ENCODE peak calls at places on chromosomes 7 and 10, in six cellular contexts. One of them, this sample, is unnamed. For H3K36me3, the result is how much of the 10 kb centered on the place peaks cover.

GRCh38 chr10:133537551-133538545 is 10.7 kb downstream of the CYP2E1 start:
- DNase-seq in brain microvascular endothelial cell: no peak
- DNase-seq in CD4-positive, CD25-positive, alpha-beta regulatory T cell: no peak
- DNase-seq in neural progenitor cell: no peak
- DNase-seq in ovary: no peak
- DNase-seq in hepatocyte: no peak
- DNase-seq in this sample: no peak

GRCh38 chr7:1767524-1767923 is 97.4 kb downstream of the ELFN1 start:
- DNase-seq in brain microvascular endothelial cell: no peak
- DNase-seq in CD4-positive, CD25-positive, alpha-beta regulatory T cell: no peak
- DNase-seq in neural progenitor cell: peak
- DNase-seq in ovary: no peak
- DNase-seq in hepatocyte: no peak
- DNase-seq in this sample: no peak

GRCh38 chr7:34991938-34992840 is 45.1 kb downstream of the DPY19L1 start:
- DNase-seq in brain microvascular endothelial cell: peak
- DNase-seq in CD4-positive, CD25-positive, alpha-beta regulatory T cell: peak
- DNase-seq in neural progenitor cell: no peak
- DNase-seq in ovary: no peak
- DNase-seq in hepatocyte: no peak
- DNase-seq in this sample: peak

GRCh38 chr10:4008676-4009382 is 223.8 kb upstream of the KLF6 start:
- DNase-seq in brain microvascular endothelial cell: no peak
- DNase-seq in CD4-positive, CD25-positive, alpha-beta regulatory T cell: no peak
- DNase-seq in neural progenitor cell: no peak
- DNase-seq in ovary: no peak
- DNase-seq in hepatocyte: no peak
- DNase-seq in this sample: no peak

GRCh38 chr7:75900617-75901315 is 14.2 kb upstream of the POR start:
- DNase-seq in brain microvascular endothelial cell: no peak
- DNase-seq in CD4-positive, CD25-positive, alpha-beta regulatory T cell: no peak
- DNase-seq in neural progenitor cell: peak
- DNase-seq in ovary: no peak
- DNase-seq in hepatocyte: no peak
- DNase-seq in this sample: no peak

GRCh38 chr7:44460325-44460724 is 30.1 kb downstream of the NUDCD3 start:
- DNase-seq in brain microvascular endothelial cell: no peak
- DNase-seq in CD4-positive, CD25-positive, alpha-beta regulatory T cell: peak
- DNase-seq in neural progenitor cell: no peak
- DNase-seq in ovary: no peak
- DNase-seq in hepatocyte: no peak
- DNase-seq in this sample: peak

GRCh38 chr7:5362466-5362865 is 61.2 kb downstream of the TNRC18 start:
- DNase-seq in brain microvascular endothelial cell: no peak
- DNase-seq in CD4-positive, CD25-positive, alpha-beta regulatory T cell: no peak
- DNase-seq in neural progenitor cell: no peak
- DNase-seq in ovary: no peak
- DNase-seq in hepatocyte: no peak
- DNase-seq in this sample: no peak

GRCh38 chr7:102306916-102307677 is 20.4 kb downstream of the SH2B2 start:
- DNase-seq in brain microvascular endothelial cell: peak
- DNase-seq in CD4-positive, CD25-positive, alpha-beta regulatory T cell: peak
- DNase-seq in neural progenitor cell: peak
- DNase-seq in ovary: no peak
- DNase-seq in hepatocyte: peak
- DNase-seq in this sample: no peak

GRCh38 chr10:9579110-9579705 is 1438.5 kb upstream of the CELF2 start:
- DNase-seq in brain microvascular endothelial cell: no peak
- DNase-seq in CD4-positive, CD25-positive, alpha-beta regulatory T cell: no peak
- DNase-seq in neural progenitor cell: no peak
- DNase-seq in ovary: no peak
- DNase-seq in hepatocyte: peak
- DNase-seq in this sample: no peak

GRCh38 chr7:1175967-1176851 is 16.2 kb upstream of the ZFAND2A start:
- DNase-seq in brain microvascular endothelial cell: peak
- DNase-seq in CD4-positive, CD25-positive, alpha-beta regulatory T cell: peak
- DNase-seq in neural progenitor cell: peak
- DNase-seq in ovary: peak
- DNase-seq in hepatocyte: peak
- DNase-seq in this sample: peak

GRCh38 chr7:117132385-117133120 is 179.3 kb downstream of the ST7 start:
- DNase-seq in brain microvascular endothelial cell: peak
- DNase-seq in CD4-positive, CD25-positive, alpha-beta regulatory T cell: no peak
- DNase-seq in neural progenitor cell: no peak
- DNase-seq in ovary: no peak
- DNase-seq in hepatocyte: no peak
- DNase-seq in this sample: no peak

GRCh38 chr7:154794147-154794780 is 208.7 kb downstream of the PAXIP1 start:
- DNase-seq in brain microvascular endothelial cell: no peak
- DNase-seq in CD4-positive, CD25-positive, alpha-beta regulatory T cell: no peak
- DNase-seq in neural progenitor cell: peak
- DNase-seq in ovary: no peak
- DNase-seq in hepatocyte: peak
- DNase-seq in this sample: no peak

GRCh38 chr10:93039721-93040120 is 20.9 kb upstream of the CYP26C1 start:
- DNase-seq in brain microvascular endothelial cell: peak
- DNase-seq in CD4-positive, CD25-positive, alpha-beta regulatory T cell: no peak
- DNase-seq in neural progenitor cell: peak
- DNase-seq in ovary: no peak
- DNase-seq in hepatocyte: peak
- DNase-seq in this sample: no peak

GRCh38 chr7:96321670-96322372 is at the start of gene SLC25A13:
- DNase-seq in brain microvascular endothelial cell: peak
- DNase-seq in CD4-positive, CD25-positive, alpha-beta regulatory T cell: peak
- DNase-seq in neural progenitor cell: peak
- DNase-seq in ovary: peak
- DNase-seq in hepatocyte: peak
- DNase-seq in this sample: peak

GRCh38 chr10:131773321-131773988 is 127.4 kb upstream of the PPP2R2D start:
- DNase-seq in brain microvascular endothelial cell: no peak
- DNase-seq in CD4-positive, CD25-positive, alpha-beta regulatory T cell: no peak
- DNase-seq in neural progenitor cell: no peak
- DNase-seq in ovary: no peak
- DNase-seq in hepatocyte: no peak
- DNase-seq in this sample: no peak

GRCh38 chr10:129382401-129382800 is 84.6 kb upstream of the MGMT start:
- DNase-seq in brain microvascular endothelial cell: no peak
- DNase-seq in CD4-positive, CD25-positive, alpha-beta regulatory T cell: no peak
- DNase-seq in neural progenitor cell: no peak
- DNase-seq in ovary: no peak
- DNase-seq in hepatocyte: no peak
- DNase-seq in this sample: no peak

GRCh38 chr7:1973321-1974251 is 259.2 kb downstream of the MAD1L1 start:
- DNase-seq in brain microvascular endothelial cell: no peak
- DNase-seq in CD4-positive, CD25-positive, alpha-beta regulatory T cell: no peak
- DNase-seq in neural progenitor cell: no peak
- DNase-seq in ovary: no peak
- DNase-seq in hepatocyte: no peak
- DNase-seq in this sample: no peak

GRCh38 chr7:98826400-98826799 is 43.4 kb downstream of the TMEM130 start:
- DNase-seq in brain microvascular endothelial cell: no peak
- DNase-seq in CD4-positive, CD25-positive, alpha-beta regulatory T cell: no peak
- DNase-seq in neural progenitor cell: no peak
- DNase-seq in ovary: no peak
- DNase-seq in hepatocyte: no peak
- DNase-seq in this sample: no peak

GRCh38 chr7:98823226-98823625 is 46.6 kb downstream of the TMEM130 start:
- DNase-seq in brain microvascular endothelial cell: no peak
- DNase-seq in CD4-positive, CD25-positive, alpha-beta regulatory T cell: no peak
- DNase-seq in neural progenitor cell: no peak
- DNase-seq in ovary: no peak
- DNase-seq in hepatocyte: no peak
- DNase-seq in this sample: no peak

GRCh38 chr7:98828368-98828767 is 41.4 kb downstream of the TMEM130 start:
- DNase-seq in brain microvascular endothelial cell: no peak
- DNase-seq in CD4-positive, CD25-positive, alpha-beta regulatory T cell: no peak
- DNase-seq in neural progenitor cell: no peak
- DNase-seq in ovary: no peak
- DNase-seq in hepatocyte: no peak
- DNase-seq in this sample: no peak

GRCh38 chr7:98827258-98827657 is 42.6 kb downstream of the TMEM130 start:
- DNase-seq in brain microvascular endothelial cell: no peak
- DNase-seq in CD4-positive, CD25-positive, alpha-beta regulatory T cell: no peak
- DNase-seq in neural progenitor cell: no peak
- DNase-seq in ovary: no peak
- DNase-seq in hepatocyte: no peak
- DNase-seq in this sample: no peak

DNA sequence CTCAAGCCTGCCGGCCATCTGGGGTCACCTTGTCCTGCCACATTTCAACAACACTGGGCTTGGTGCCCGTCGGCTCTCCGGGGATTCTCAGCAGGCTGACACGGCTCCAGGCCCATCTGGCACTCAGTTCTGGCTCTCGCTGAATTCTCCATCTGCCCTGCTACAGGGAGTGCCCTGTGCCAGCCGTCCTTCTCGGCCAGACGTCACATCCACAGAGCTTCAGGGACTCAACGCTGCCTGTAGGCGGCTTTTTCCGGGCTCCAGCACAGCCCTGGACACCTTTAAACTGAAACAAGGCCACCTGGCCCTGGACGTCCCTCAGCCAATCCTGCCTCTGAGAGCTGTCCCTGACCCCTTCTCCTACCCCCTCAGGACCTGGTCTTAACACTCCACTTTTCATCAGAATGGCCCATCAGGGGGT is 43.0 kb downstream of the TMEM130 start:
- DNase-seq in brain microvascular endothelial cell: no peak
- DNase-seq in CD4-positive, CD25-positive, alpha-beta regulatory T cell: no peak
- DNase-seq in neural progenitor cell: no peak
- DNase-seq in ovary: peak
- DNase-seq in hepatocyte: no peak
- DNase-seq in this sample: no peak
- H3K4me3 ChIP-seq in brain microvascular endothelial cell: no peak
- H3K4me3 ChIP-seq in CD4-positive, CD25-positive, alpha-beta regulatory T cell: no peak
- H3K4me3 ChIP-seq in neural progenitor cell: no peak
- H3K4me3 ChIP-seq in ovary: no peak
- H3K4me3 ChIP-seq in hepatocyte: no peak
- H3K4me3 ChIP-seq in this sample: no peak

GRCh38 chr7:130937016-130937415 is 203.0 kb upstream of the KLF14 start:
- DNase-seq in brain microvascular endothelial cell: no peak
- DNase-seq in CD4-positive, CD25-positive, alpha-beta regulatory T cell: no peak
- DNase-seq in neural progenitor cell: no peak
- DNase-seq in ovary: no peak
- DNase-seq in hepatocyte: no peak
- DNase-seq in this sample: no peak
- H3K36me3 ChIP-seq in brain microvascular endothelial cell: under half
- H3K36me3 ChIP-seq in CD4-positive, CD25-positive, alpha-beta regulatory T cell: half or more
- H3K36me3 ChIP-seq in neural progenitor cell: under half
- H3K36me3 ChIP-seq in ovary: under half
- H3K36me3 ChIP-seq in hepatocyte: under half
- H3K36me3 ChIP-seq in this sample: under half

GRCh38 chr7:39958038-39958437 is 8.0 kb downstream of the CDK13 start:
- DNase-seq in brain microvascular endothelial cell: no peak
- DNase-seq in CD4-positive, CD25-positive, alpha-beta regulatory T cell: no peak
- DNase-seq in neural progenitor cell: no peak
- DNase-seq in ovary: no peak
- DNase-seq in hepatocyte: no peak
- DNase-seq in this sample: no peak

GRCh38 chr7:39952378-39952777 is 2.3 kb downstream of the CDK13 start:
- DNase-seq in brain microvascular endothelial cell: no peak
- DNase-seq in CD4-positive, CD25-positive, alpha-beta regulatory T cell: no peak
- DNase-seq in neural progenitor cell: no peak
- DNase-seq in ovary: no peak
- DNase-seq in hepatocyte: no peak
- DNase-seq in this sample: peak

GRCh38 chr7:39951943-39952194 is 1.8 kb downstream of the CDK13 start:
- DNase-seq in brain microvascular endothelial cell: no peak
- DNase-seq in CD4-positive, CD25-positive, alpha-beta regulatory T cell: no peak
- DNase-seq in neural progenitor cell: no peak
- DNase-seq in ovary: no peak
- DNase-seq in hepatocyte: no peak
- DNase-seq in this sample: no peak

GRCh38 chr7:39952791-39953190 is 2.7 kb downstream of the CDK13 start:
- DNase-seq in brain microvascular endothelial cell: no peak
- DNase-seq in CD4-positive, CD25-positive, alpha-beta regulatory T cell: no peak
- DNase-seq in neural progenitor cell: no peak
- DNase-seq in ovary: no peak
- DNase-seq in hepatocyte: no peak
- DNase-seq in this sample: no peak

GRCh38 chr7:39954694-39955093 is 4.6 kb downstream of the CDK13 start:
- DNase-seq in brain microvascular endothelial cell: no peak
- DNase-seq in CD4-positive, CD25-positive, alpha-beta regulatory T cell: no peak
- DNase-seq in neural progenitor cell: no peak
- DNase-seq in ovary: no peak
- DNase-seq in hepatocyte: no peak
- DNase-seq in this sample: no peak
- H3K4me3 ChIP-seq in brain microvascular endothelial cell: no peak
- H3K4me3 ChIP-seq in CD4-positive, CD25-positive, alpha-beta regulatory T cell: peak
- H3K4me3 ChIP-seq in neural progenitor cell: no peak
- H3K4me3 ChIP-seq in ovary: no peak
- H3K4me3 ChIP-seq in hepatocyte: no peak
- H3K4me3 ChIP-seq in this sample: peak

DNA sequence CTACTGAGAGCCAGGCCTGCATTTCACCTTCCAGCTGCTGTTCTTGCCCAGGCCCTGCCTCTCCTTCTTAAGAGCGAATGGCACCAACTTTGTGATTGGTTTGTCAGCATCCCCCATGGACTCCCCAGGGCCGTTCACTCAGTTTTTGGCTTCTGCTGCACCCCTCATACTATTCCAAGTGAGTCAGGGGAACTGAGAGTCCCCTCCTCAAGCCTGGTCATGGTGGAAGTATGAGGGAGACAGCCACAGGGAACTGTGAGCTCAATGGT is 62.4 kb upstream of the ANTXRL start:
- DNase-seq in brain microvascular endothelial cell: no peak
- DNase-seq in CD4-positive, CD25-positive, alpha-beta regulatory T cell: no peak
- DNase-seq in neural progenitor cell: no peak
- DNase-seq in ovary: no peak
- DNase-seq in hepatocyte: no peak
- DNase-seq in this sample: no peak
- H3K36me3 ChIP-seq in brain microvascular endothelial cell: under half
- H3K36me3 ChIP-seq in CD4-positive, CD25-positive, alpha-beta regulatory T cell: half or more
- H3K36me3 ChIP-seq in neural progenitor cell: under half
- H3K36me3 ChIP-seq in ovary: under half
- H3K36me3 ChIP-seq in hepatocyte: under half
- H3K36me3 ChIP-seq in this sample: under half

DNA sequence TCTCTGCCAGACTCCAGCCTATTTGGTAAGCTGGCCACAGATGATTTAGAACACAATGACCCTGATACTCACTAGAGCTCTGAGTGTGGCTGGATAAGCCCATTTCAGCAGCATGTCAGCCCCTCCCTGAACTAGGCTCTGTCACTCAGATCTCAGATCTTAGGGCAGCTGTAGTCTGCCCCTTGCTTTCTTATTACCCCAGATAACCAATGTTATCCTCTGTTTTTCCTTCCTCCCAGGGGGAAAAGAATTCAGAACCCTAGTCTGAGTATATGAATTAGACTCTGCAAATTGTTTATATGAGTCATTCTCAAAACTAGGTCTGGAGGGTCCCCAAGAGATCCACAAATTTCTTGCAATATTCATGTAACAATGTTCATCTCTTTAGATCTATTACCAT is 286.2 kb downstream of the KCNMA1 start:
- DNase-seq in brain microvascular endothelial cell: peak
- DNase-seq in CD4-positive, CD25-positive, alpha-beta regulatory T cell: no peak
- DNase-seq in neural progenitor cell: no peak
- DNase-seq in ovary: no peak
- DNase-seq in hepatocyte: no peak
- DNase-seq in this sample: no peak
- H3K4me3 ChIP-seq in brain microvascular endothelial cell: no peak
- H3K4me3 ChIP-seq in CD4-positive, CD25-positive, alpha-beta regulatory T cell: no peak
- H3K4me3 ChIP-seq in neural progenitor cell: no peak
- H3K4me3 ChIP-seq in ovary: no peak
- H3K4me3 ChIP-seq in hepatocyte: no peak
- H3K4me3 ChIP-seq in this sample: no peak

GRCh38 chr10:77807706-77808105 is 118.8 kb downstream of the DLG5 start:
- DNase-seq in brain microvascular endothelial cell: no peak
- DNase-seq in CD4-positive, CD25-positive, alpha-beta regulatory T cell: no peak
- DNase-seq in neural progenitor cell: no peak
- DNase-seq in ovary: no peak
- DNase-seq in hepatocyte: no peak
- DNase-seq in this sample: no peak
- H3K36me3 ChIP-seq in brain microvascular endothelial cell: under half
- H3K36me3 ChIP-seq in CD4-positive, CD25-positive, alpha-beta regulatory T cell: under half
- H3K36me3 ChIP-seq in neural progenitor cell: under half
- H3K36me3 ChIP-seq in ovary: under half
- H3K36me3 ChIP-seq in hepatocyte: under half
- H3K36me3 ChIP-seq in this sample: under half